ENCODE peak calls at places on chromosomes 3 and 15, in five cellular contexts. R is AG08395; X is iris pigment epithelial cell; Z is mesendoderm; G is CD8-positive, alpha-beta memory T cell. S is an unnamed sample.

GRCh38 chr15:76196949-76197315 is 114.3 kb downstream of the ETFA start:
- DNase-seq in R (no peak), X (no peak), Z (no peak), G (no peak), S (no peak)

GRCh38 chr3:3853584-3853983 is 54.4 kb downstream of the LRRN1 start:
- DNase-seq in R (no peak), X (no peak), Z (peak), G (no peak), S (no peak)

GRCh38 chr3:18716101-18716500 is 291.0 kb upstream of the SATB1 start:
- DNase-seq in G (no peak), R (no peak), Z (no peak), X (no peak), S (no peak)

GRCh38 chr3:71104090-71104489 is 479.4 kb downstream of the FOXP1 start:
- DNase-seq in G (no peak), Z (no peak), X (peak), R (peak), S (peak)

GRCh38 chr3:47265008-47265407 is 17.6 kb downstream of the KIF9 start:
- DNase-seq in X (no peak), G (no peak), Z (no peak), R (no peak), S (no peak)

GRCh38 chr3:176970770-176971169 is 226.5 kb downstream of the TBL1XR1 start:
- DNase-seq in G (no peak), X (no peak), Z (no peak), R (no peak), S (no peak)

GRCh38 chr3:9397911-9398714 is 698 bp downstream of the SETD5 start:
- DNase-seq in R (no peak), X (peak), G (peak), Z (peak), S (peak)

GRCh38 chr15:89068325-89068784 is 19.9 kb upstream of the ABHD2 start:
- DNase-seq in R (peak), X (peak), Z (no peak), G (no peak), S (peak)

GRCh38 chr15:66923438-66923881 is 141.9 kb upstream of the SMAD3 start:
- DNase-seq in G (no peak), R (no peak), X (peak), Z (peak), S (no peak)

GRCh38 chr15:71329509-71330260 is 214.4 kb downstream of the THSD4 start:
- DNase-seq in G (no peak), X (peak), Z (peak), R (peak), S (peak)

GRCh38 chr15:84834227-84834955 is 17.2 kb downstream of the ALPK3 start:
- DNase-seq in G (no peak), Z (no peak), R (no peak), X (no peak), S (peak)

GRCh38 chr3:188834349-188834748 is 337.4 kb upstream of the TPRG1 start:
- DNase-seq in X (no peak), Z (peak), R (no peak), G (no peak), S (no peak)

GRCh38 chr3:60588806-60589205 is 662.4 kb downstream of the FHIT start:
- DNase-seq in X (peak), R (peak), Z (no peak), G (no peak), S (no peak)

GRCh38 chr3:182092662-182093262 is 381.0 kb downstream of the SOX2 start:
- DNase-seq in X (no peak), Z (no peak), G (no peak), R (no peak), S (no peak)

GRCh38 chr3:95302044-95302443 is 1239.2 kb downstream of the NSUN3 start:
- DNase-seq in Z (peak), G (no peak), X (peak), R (no peak), S (no peak)